ENCODE peak calls at places on chromosome 1, in eight cellular contexts. One of them, this sample, is unnamed.
A peak's percentile ranks its signal among the peaks of the same experiment; 100 is the strongest.

GRCh38 chr1:108609483-108610066 is 49.7 kb downstream of the EEIG2 start:
- DNase-seq in IMR-90: no peak
- DNase-seq in esophagus squamous epithelium: no peak
- DNase-seq in PC-3: no peak
- DNase-seq in BE2C: no peak
- DNase-seq in fibroblast of lung: no peak
- DNase-seq in H9: no peak
- DNase-seq in endodermal cell: no peak
- DNase-seq in this sample: no peak

GRCh38 chr1:180521474-180522203 is 19.3 kb upstream of the ACBD6 start:
- DNase-seq in IMR-90: no peak
- DNase-seq in esophagus squamous epithelium: no peak
- DNase-seq in PC-3: peak; percentile 41
- DNase-seq in BE2C: no peak
- DNase-seq in fibroblast of lung: no peak
- DNase-seq in H9: no peak
- DNase-seq in endodermal cell: no peak
- DNase-seq in this sample: peak; percentile 43

GRCh38 chr1:218426343-218426657 is 81.2 kb downstream of the TGFB2 start:
- DNase-seq in IMR-90: peak; percentile 43
- DNase-seq in esophagus squamous epithelium: no peak
- DNase-seq in PC-3: peak; percentile 87
- DNase-seq in BE2C: no peak
- DNase-seq in fibroblast of lung: peak; percentile 64
- DNase-seq in H9: no peak
- DNase-seq in endodermal cell: no peak
- DNase-seq in this sample: peak; percentile 39

GRCh38 chr1:197200468-197200899 is 54.0 kb upstream of the ASPM start:
- DNase-seq in IMR-90: peak; percentile 5
- DNase-seq in esophagus squamous epithelium: no peak
- DNase-seq in PC-3: peak; percentile 16
- DNase-seq in BE2C: no peak
- DNase-seq in fibroblast of lung: peak; percentile 37
- DNase-seq in H9: no peak
- DNase-seq in endodermal cell: no peak
- DNase-seq in this sample: peak; percentile 59

GRCh38 chr1:33814166-33814565 is 49.7 kb upstream of the HMGB4 start:
- DNase-seq in IMR-90: no peak
- DNase-seq in esophagus squamous epithelium: no peak
- DNase-seq in PC-3: peak; percentile 4
- DNase-seq in BE2C: no peak
- DNase-seq in fibroblast of lung: no peak
- DNase-seq in H9: no peak
- DNase-seq in endodermal cell: no peak
- DNase-seq in this sample: no peak

GRCh38 chr1:244778356-244778755 is 57.1 kb upstream of the COX20 start:
- DNase-seq in IMR-90: peak; percentile 91
- DNase-seq in esophagus squamous epithelium: no peak
- DNase-seq in PC-3: peak; percentile 95
- DNase-seq in BE2C: no peak
- DNase-seq in fibroblast of lung: peak; percentile 70
- DNase-seq in H9: no peak
- DNase-seq in endodermal cell: no peak
- DNase-seq in this sample: peak; percentile 72

GRCh38 chr1:73673980-73674379 is 524.0 kb downstream of the LRRIQ3 start:
- DNase-seq in IMR-90: no peak
- DNase-seq in esophagus squamous epithelium: no peak
- DNase-seq in PC-3: no peak
- DNase-seq in BE2C: no peak
- DNase-seq in fibroblast of lung: no peak
- DNase-seq in H9: no peak
- DNase-seq in endodermal cell: no peak
- DNase-seq in this sample: peak; percentile 1

GRCh38 chr1:153271711-153272110 is 12.2 kb downstream of the LORICRIN start:
- DNase-seq in IMR-90: no peak
- DNase-seq in esophagus squamous epithelium: no peak
- DNase-seq in PC-3: no peak
- DNase-seq in BE2C: no peak
- DNase-seq in fibroblast of lung: no peak
- DNase-seq in H9: no peak
- DNase-seq in endodermal cell: no peak
- DNase-seq in this sample: no peak

DNA sequence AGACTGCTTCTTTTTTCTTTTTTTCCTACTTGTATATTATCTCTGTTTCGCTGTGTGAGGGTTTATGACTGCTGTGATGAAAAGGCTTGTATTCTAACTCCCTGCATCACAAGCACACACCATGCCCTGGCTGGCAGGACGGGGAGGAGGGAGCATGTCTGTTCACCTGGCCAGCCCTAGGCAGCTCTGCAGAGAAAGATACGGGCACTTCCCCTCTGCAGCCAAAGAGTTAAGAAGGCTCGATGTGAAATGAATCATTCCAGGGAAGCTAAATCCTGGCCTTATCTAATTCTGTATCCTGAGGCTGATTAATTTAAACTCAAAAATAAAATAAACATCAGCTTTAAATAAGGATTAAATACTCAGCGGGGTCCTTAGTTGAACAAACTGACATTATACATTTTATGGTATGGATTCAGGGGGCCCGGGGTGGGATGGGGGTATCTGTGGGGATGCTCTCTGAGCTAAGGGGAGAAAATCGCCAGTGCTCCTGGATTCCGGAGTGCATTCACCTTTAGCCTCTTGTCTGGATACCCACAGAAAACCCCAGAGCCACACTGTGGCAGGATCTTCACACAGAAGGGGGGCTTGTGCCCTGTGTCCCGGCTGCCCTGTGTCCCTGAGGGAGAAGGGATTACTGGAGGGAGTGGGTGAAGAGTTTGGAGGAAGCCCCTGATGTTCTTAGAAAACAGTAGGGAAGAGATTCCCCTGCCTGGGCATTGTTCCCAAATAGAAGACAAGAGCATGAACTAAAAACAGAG is 321.5 kb downstream of the NPHP4 start:
- DNase-seq in IMR-90: no peak
- DNase-seq in esophagus squamous epithelium: no peak
- DNase-seq in PC-3: no peak
- DNase-seq in BE2C: no peak
- DNase-seq in fibroblast of lung: no peak
- DNase-seq in H9: no peak
- DNase-seq in endodermal cell: peak; percentile 28
- DNase-seq in this sample: no peak
- H3K9me3 ChIP-seq in IMR-90: peaks cover 37% of the 10 kb centered on the region
- H3K9me3 ChIP-seq in esophagus squamous epithelium: no peaks in the 10 kb centered on the region
- H3K9me3 ChIP-seq in PC-3: no peaks in the 10 kb centered on the region
- H3K9me3 ChIP-seq in BE2C: no peaks in the 10 kb centered on the region
- H3K9me3 ChIP-seq in fibroblast of lung: no peaks in the 10 kb centered on the region
- H3K9me3 ChIP-seq in H9: peaks cover 22% of the 10 kb centered on the region
- H3K9me3 ChIP-seq in endodermal cell: peaks cover 5% of the 10 kb centered on the region
- H3K9me3 ChIP-seq in this sample: peaks cover 6% of the 10 kb centered on the region

GRCh38 chr1:2920421-2921015 is 100.7 kb upstream of the ACTRT2 start:
- DNase-seq in IMR-90: no peak
- DNase-seq in esophagus squamous epithelium: no peak
- DNase-seq in PC-3: no peak
- DNase-seq in BE2C: no peak
- DNase-seq in fibroblast of lung: no peak
- DNase-seq in H9: no peak
- DNase-seq in endodermal cell: no peak
- DNase-seq in this sample: no peak

GRCh38 chr1:2917284-2917683 is 104.0 kb upstream of the ACTRT2 start:
- DNase-seq in IMR-90: no peak
- DNase-seq in esophagus squamous epithelium: no peak
- DNase-seq in PC-3: no peak
- DNase-seq in BE2C: no peak
- DNase-seq in fibroblast of lung: no peak
- DNase-seq in H9: no peak
- DNase-seq in endodermal cell: no peak
- DNase-seq in this sample: no peak

GRCh38 chr1:2919826-2920225 is 101.4 kb upstream of the ACTRT2 start:
- DNase-seq in IMR-90: no peak
- DNase-seq in esophagus squamous epithelium: no peak
- DNase-seq in PC-3: no peak
- DNase-seq in BE2C: no peak
- DNase-seq in fibroblast of lung: no peak
- DNase-seq in H9: no peak
- DNase-seq in endodermal cell: no peak
- DNase-seq in this sample: no peak

GRCh38 chr1:2916706-2917105 is 104.6 kb upstream of the ACTRT2 start:
- DNase-seq in IMR-90: no peak
- DNase-seq in esophagus squamous epithelium: no peak
- DNase-seq in PC-3: no peak
- DNase-seq in BE2C: no peak
- DNase-seq in fibroblast of lung: no peak
- DNase-seq in H9: no peak
- DNase-seq in endodermal cell: no peak
- DNase-seq in this sample: no peak

DNA sequence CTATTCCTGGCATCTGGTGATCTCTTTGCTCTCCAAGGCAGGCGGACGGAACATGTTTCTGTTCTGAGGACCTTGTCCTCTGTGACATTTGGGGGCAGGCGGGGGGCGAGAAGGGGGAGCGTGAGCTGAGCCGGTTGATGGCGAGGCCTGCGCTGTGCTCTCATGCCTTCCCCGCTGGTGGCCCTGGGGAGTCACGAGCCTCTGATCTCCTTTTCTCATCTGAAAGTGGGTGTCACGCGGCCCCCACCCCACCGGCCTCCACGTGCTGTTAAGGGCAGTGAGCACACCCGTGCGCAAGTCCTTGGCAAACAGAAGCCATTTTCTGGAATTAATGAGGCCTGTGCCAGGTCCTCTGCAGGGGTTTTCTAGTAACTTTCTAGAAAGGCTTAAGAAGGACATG is 102.8 kb upstream of the ACTRT2 start:
- DNase-seq in IMR-90: no peak
- DNase-seq in esophagus squamous epithelium: no peak
- DNase-seq in PC-3: no peak
- DNase-seq in BE2C: no peak
- DNase-seq in fibroblast of lung: no peak
- DNase-seq in H9: no peak
- DNase-seq in endodermal cell: no peak
- DNase-seq in this sample: no peak
- H3K9me3 ChIP-seq in IMR-90: peaks cover 71% of the 10 kb centered on the region
- H3K9me3 ChIP-seq in esophagus squamous epithelium: no peaks in the 10 kb centered on the region
- H3K9me3 ChIP-seq in PC-3: no peaks in the 10 kb centered on the region
- H3K9me3 ChIP-seq in BE2C: no peaks in the 10 kb centered on the region
- H3K9me3 ChIP-seq in fibroblast of lung: peaks cover 7% of the 10 kb centered on the region
- H3K9me3 ChIP-seq in H9: peaks cover 87% of the 10 kb centered on the region
- H3K9me3 ChIP-seq in endodermal cell: peaks cover 39% of the 10 kb centered on the region
- H3K9me3 ChIP-seq in this sample: no peaks in the 10 kb centered on the region

GRCh38 chr1:46769028-46769740 is 29.7 kb upstream of the CYP4B1 start:
- DNase-seq in IMR-90: no peak
- DNase-seq in esophagus squamous epithelium: no peak
- DNase-seq in PC-3: no peak
- DNase-seq in BE2C: no peak
- DNase-seq in fibroblast of lung: no peak
- DNase-seq in H9: no peak
- DNase-seq in endodermal cell: no peak
- DNase-seq in this sample: no peak
- H3K9me3 ChIP-seq in IMR-90: peaks cover 16% of the 10 kb centered on the region
- H3K9me3 ChIP-seq in esophagus squamous epithelium: peaks cover 35% of the 10 kb centered on the region
- H3K9me3 ChIP-seq in PC-3: peaks cover 6% of the 10 kb centered on the region
- H3K9me3 ChIP-seq in BE2C: no peaks in the 10 kb centered on the region
- H3K9me3 ChIP-seq in fibroblast of lung: no peaks in the 10 kb centered on the region
- H3K9me3 ChIP-seq in H9: peaks cover 45% of the 10 kb centered on the region
- H3K9me3 ChIP-seq in endodermal cell: peaks cover 76% of the 10 kb centered on the region
- H3K9me3 ChIP-seq in this sample: peaks cover 44% of the 10 kb centered on the region

GRCh38 chr1:158989424-158989823 is 20.3 kb upstream of the IFI16 start:
- DNase-seq in IMR-90: no peak
- DNase-seq in esophagus squamous epithelium: no peak
- DNase-seq in PC-3: no peak
- DNase-seq in BE2C: no peak
- DNase-seq in fibroblast of lung: no peak
- DNase-seq in H9: no peak
- DNase-seq in endodermal cell: no peak
- DNase-seq in this sample: no peak
- H3K9me3 ChIP-seq in IMR-90: no peaks in the 10 kb centered on the region
- H3K9me3 ChIP-seq in esophagus squamous epithelium: no peaks in the 10 kb centered on the region
- H3K9me3 ChIP-seq in PC-3: no peaks in the 10 kb centered on the region
- H3K9me3 ChIP-seq in BE2C: no peaks in the 10 kb centered on the region
- H3K9me3 ChIP-seq in fibroblast of lung: no peaks in the 10 kb centered on the region
- H3K9me3 ChIP-seq in H9: no peaks in the 10 kb centered on the region
- H3K9me3 ChIP-seq in endodermal cell: peaks cover 9% of the 10 kb centered on the region
- H3K9me3 ChIP-seq in this sample: peaks cover 7% of the 10 kb centered on the region

GRCh38 chr1:233470738-233471499 is 143.0 kb upstream of the KCNK1 start:
- DNase-seq in IMR-90: no peak
- DNase-seq in esophagus squamous epithelium: no peak
- DNase-seq in PC-3: no peak
- DNase-seq in BE2C: no peak
- DNase-seq in fibroblast of lung: no peak
- DNase-seq in H9: no peak
- DNase-seq in endodermal cell: no peak
- DNase-seq in this sample: no peak
- H3K9me3 ChIP-seq in IMR-90: peaks cover 7% of the 10 kb centered on the region
- H3K9me3 ChIP-seq in esophagus squamous epithelium: peaks cover 3% of the 10 kb centered on the region
- H3K9me3 ChIP-seq in PC-3: no peaks in the 10 kb centered on the region
- H3K9me3 ChIP-seq in BE2C: no peaks in the 10 kb centered on the region
- H3K9me3 ChIP-seq in fibroblast of lung: no peaks in the 10 kb centered on the region
- H3K9me3 ChIP-seq in H9: peaks cover 9% of the 10 kb centered on the region
- H3K9me3 ChIP-seq in endodermal cell: peaks cover 71% of the 10 kb centered on the region
- H3K9me3 ChIP-seq in this sample: no peaks in the 10 kb centered on the region

DNA sequence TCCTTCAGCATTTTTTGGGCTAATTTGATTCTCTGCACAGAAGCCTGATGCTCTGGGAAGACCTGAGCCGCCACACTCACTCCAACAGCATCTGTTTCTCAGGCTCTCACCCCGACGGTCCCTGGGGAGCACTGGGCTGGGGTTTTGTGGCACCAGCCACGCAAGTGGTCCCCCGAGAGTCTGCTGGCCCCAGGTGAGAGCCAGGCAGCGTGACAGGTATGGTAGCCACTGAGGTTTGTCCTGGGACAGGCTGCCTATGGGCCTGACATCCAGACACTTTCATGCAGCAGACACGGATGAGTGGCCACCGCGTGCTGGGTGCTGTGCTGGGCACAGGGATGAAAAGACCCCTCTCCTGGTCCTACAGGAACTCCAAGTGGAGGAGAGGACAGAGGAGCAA is 11.0 kb downstream of the AJAP1 start:
- DNase-seq in IMR-90: no peak
- DNase-seq in esophagus squamous epithelium: no peak
- DNase-seq in PC-3: no peak
- DNase-seq in BE2C: no peak
- DNase-seq in fibroblast of lung: no peak
- DNase-seq in H9: no peak
- DNase-seq in endodermal cell: no peak
- DNase-seq in this sample: no peak
- H3K9me3 ChIP-seq in IMR-90: peaks cover 36% of the 10 kb centered on the region
- H3K9me3 ChIP-seq in esophagus squamous epithelium: no peaks in the 10 kb centered on the region
- H3K9me3 ChIP-seq in PC-3: no peaks in the 10 kb centered on the region
- H3K9me3 ChIP-seq in BE2C: no peaks in the 10 kb centered on the region
- H3K9me3 ChIP-seq in fibroblast of lung: no peaks in the 10 kb centered on the region
- H3K9me3 ChIP-seq in H9: no peaks in the 10 kb centered on the region
- H3K9me3 ChIP-seq in endodermal cell: peaks cover 24% of the 10 kb centered on the region
- H3K9me3 ChIP-seq in this sample: no peaks in the 10 kb centered on the region

GRCh38 chr1:116514708-116515525 is 55.9 kb downstream of the CD58 start:
- DNase-seq in IMR-90: no peak
- DNase-seq in esophagus squamous epithelium: no peak
- DNase-seq in PC-3: peak; percentile 91
- DNase-seq in BE2C: no peak
- DNase-seq in fibroblast of lung: no peak
- DNase-seq in H9: no peak
- DNase-seq in endodermal cell: no peak
- DNase-seq in this sample: no peak
- H3K9me3 ChIP-seq in IMR-90: no peaks in the 10 kb centered on the region
- H3K9me3 ChIP-seq in esophagus squamous epithelium: no peaks in the 10 kb centered on the region
- H3K9me3 ChIP-seq in PC-3: no peaks in the 10 kb centered on the region
- H3K9me3 ChIP-seq in BE2C: no peaks in the 10 kb centered on the region
- H3K9me3 ChIP-seq in fibroblast of lung: no peaks in the 10 kb centered on the region
- H3K9me3 ChIP-seq in H9: no peaks in the 10 kb centered on the region
- H3K9me3 ChIP-seq in endodermal cell: peaks cover 9% of the 10 kb centered on the region
- H3K9me3 ChIP-seq in this sample: no peaks in the 10 kb centered on the region